ENCODE peak calls at places on chromosomes 1 and 21, in five cellular contexts. F, U, N, K and B are unnamed samples. For H3K4me1, the result is how much of the 10 kb centered on the place peaks cover.

GRCh38 chr1:234408757-234409156 is 35.5 kb downstream of the COA6 start:
- DNase-seq in U (no peak), N (no peak), F (no peak), K (no peak), B (no peak)

GRCh38 chr1:17451731-17452130 is 12.3 kb upstream of the RCC2 start:
- DNase-seq in F (no peak), U (no peak), K (no peak), N (no peak), B (peak)

GRCh38 chr21:31383770-31384169 is 39.7 kb upstream of the TIAM1 start:
- DNase-seq in F (no peak), U (no peak), N (no peak), K (no peak), B (no peak)

GRCh38 chr1:110255388-110255787 is 45.3 kb downstream of the KCNC4 start:
- DNase-seq in N (no peak), K (no peak), F (no peak), U (no peak), B (no peak)

GRCh38 chr1:37703061-37703460 is 10.7 kb downstream of the CDCA8 start:
- DNase-seq in F (no peak), K (no peak), N (no peak), U (no peak), B (peak)

GRCh38 chr21:40548134-40548533 is 298.8 kb downstream of the DSCAM start:
- DNase-seq in N (no peak), U (no peak), K (no peak), F (no peak), B (no peak)

GRCh38 chr1:16260814-16261213 is 23.8 kb upstream of the CPLANE2 start:
- DNase-seq in N (no peak), K (no peak), F (no peak), U (no peak), B (no peak)

GRCh38 chr1:1216770-1217620 is 3.0 kb upstream of the TNFRSF4 start:
- DNase-seq in N (no peak), K (no peak), U (peak), F (no peak), B (no peak)

GRCh38 chr1:13760921-13761320 is 60.9 kb downstream of the PRDM2 start:
- DNase-seq in K (no peak), N (no peak), U (no peak), F (no peak), B (no peak)

GRCh38 chr1:107525146-107525545 is 384.3 kb downstream of the NTNG1 start:
- DNase-seq in F (no peak), N (no peak), K (no peak), U (no peak), B (no peak)

GRCh38 chr1:220294754-220295419 is 22.6 kb upstream of the RAB3GAP2 start:
- DNase-seq in U (no peak), K (no peak), F (no peak), N (no peak), B (no peak)

GRCh38 chr1:74703386-74704182 is 29.3 kb downstream of the CRYZ start:
- DNase-seq in K (no peak), N (no peak), F (no peak), U (no peak), B (no peak)

GRCh38 chr1:10691740-10692125 is 104.7 kb downstream of the CASZ1 start:
- DNase-seq in K (no peak), U (no peak), F (no peak), N (no peak), B (no peak)

GRCh38 chr1:183576537-183576936 is 13.7 kb downstream of the NCF2 start:
- DNase-seq in N (no peak), U (no peak), K (no peak), F (peak), B (no peak)

GRCh38 chr1:70034403-70034802 is 171.0 kb downstream of the LRRC40 start:
- DNase-seq in U (no peak), F (no peak), K (no peak), N (no peak), B (no peak)

GRCh38 chr1:114336360-114336759 is 174.6 kb downstream of the TRIM33 start:
- DNase-seq in U (no peak), K (no peak), F (no peak), N (no peak), B (no peak)

GRCh38 chr1:163290025-163290610 is 31.6 kb upstream of the NUF2 start:
- DNase-seq in K (no peak), F (no peak), U (no peak), N (no peak), B (no peak)

DNA sequence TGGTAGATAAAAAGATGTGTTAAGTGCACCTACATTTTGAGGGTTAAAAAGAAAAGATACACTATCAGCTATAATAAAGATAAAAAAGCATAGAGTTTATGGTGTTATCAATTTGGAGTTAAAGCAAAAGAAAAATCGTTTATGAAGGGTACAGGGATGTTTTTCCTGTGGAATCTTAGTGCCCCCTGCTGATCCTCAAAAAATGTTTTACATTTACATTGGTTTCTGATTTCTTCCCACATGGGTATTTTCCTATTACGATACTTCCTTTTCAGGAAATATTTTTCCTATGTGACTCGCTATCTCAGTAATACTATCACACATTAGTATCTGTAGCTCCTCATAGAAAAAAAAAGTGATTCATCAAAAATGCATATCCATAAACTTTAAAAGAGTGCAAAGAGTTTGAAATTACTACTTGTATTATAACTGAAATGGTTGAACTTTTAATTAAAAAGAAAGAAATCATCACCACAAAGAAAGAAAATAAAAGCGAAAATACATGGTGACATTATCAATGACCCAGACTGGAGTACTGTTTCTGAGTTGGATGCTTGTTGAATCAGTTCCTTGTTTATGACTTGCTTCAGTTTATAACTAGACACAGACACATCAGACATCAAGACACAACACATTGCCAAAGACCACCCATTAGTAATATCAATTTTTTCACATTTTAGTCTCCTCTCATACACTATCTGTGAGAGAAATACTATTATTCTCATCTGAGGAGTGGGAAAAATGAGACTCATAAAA is 293.2 kb downstream of the MRPL39 start:
- DNase-seq in N (no peak), K (no peak), U (no peak), F (no peak), B (no peak)
- TF ChIP-seq CTCF in N (no peak), K (no peak), U (no peak), F (no peak), B (peak)

DNA sequence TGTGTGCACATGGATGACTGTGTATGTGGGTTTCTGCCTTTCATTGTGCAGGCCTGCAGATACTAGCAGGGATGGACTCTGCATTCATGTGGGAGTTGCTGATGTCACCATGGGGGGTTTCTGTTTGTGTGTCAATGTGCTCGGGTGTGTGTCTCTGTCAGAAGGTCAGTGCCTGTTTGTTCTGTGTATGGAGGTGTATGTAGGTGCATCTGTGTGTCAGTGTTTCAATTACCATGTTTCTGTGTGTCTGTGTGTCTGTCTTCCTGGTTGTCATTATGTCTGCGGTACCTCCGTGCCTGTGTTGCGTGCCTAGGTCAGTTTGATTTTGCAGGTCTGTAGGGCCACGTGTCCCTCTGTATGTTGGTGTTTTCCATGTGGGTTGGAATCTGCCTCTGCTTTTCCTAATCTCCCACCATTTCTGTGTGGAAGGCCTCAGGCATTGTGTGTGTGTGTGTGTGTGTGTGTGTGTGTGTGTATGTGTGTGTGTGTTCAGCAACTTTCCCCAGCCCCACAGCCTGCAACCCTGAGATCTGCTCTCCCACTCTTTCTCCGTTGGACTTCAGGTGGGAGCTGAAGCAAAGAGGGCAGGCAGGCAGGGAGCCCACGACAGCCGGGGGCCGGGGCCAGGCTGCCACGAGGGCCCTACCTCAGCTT is 36.7 kb upstream of the WASF2 start:
- DNase-seq in N (no peak), F (no peak), U (no peak), K (no peak), B (no peak)
- H3K4me3 ChIP-seq in N (peak), F (peak), U (no peak), K (peak), B (no peak)

GRCh38 chr1:171783816-171784530 is 2.5 kb downstream of the METTL13 start:
- DNase-seq in N (no peak), K (no peak), F (no peak), U (peak), B (no peak)
- H3K4me1 ChIP-seq in N (under half), K (under half), F (under half), U (under half), B (under half)

GRCh38 chr1:188599313-188599712 is 1770.6 kb downstream of the PLA2G4A start:
- DNase-seq in N (no peak), F (no peak), U (no peak), K (no peak), B (no peak)

GRCh38 chr1:188590641-188591040 is 1761.9 kb downstream of the PLA2G4A start:
- DNase-seq in U (no peak), N (no peak), F (no peak), K (no peak), B (no peak)

DNA sequence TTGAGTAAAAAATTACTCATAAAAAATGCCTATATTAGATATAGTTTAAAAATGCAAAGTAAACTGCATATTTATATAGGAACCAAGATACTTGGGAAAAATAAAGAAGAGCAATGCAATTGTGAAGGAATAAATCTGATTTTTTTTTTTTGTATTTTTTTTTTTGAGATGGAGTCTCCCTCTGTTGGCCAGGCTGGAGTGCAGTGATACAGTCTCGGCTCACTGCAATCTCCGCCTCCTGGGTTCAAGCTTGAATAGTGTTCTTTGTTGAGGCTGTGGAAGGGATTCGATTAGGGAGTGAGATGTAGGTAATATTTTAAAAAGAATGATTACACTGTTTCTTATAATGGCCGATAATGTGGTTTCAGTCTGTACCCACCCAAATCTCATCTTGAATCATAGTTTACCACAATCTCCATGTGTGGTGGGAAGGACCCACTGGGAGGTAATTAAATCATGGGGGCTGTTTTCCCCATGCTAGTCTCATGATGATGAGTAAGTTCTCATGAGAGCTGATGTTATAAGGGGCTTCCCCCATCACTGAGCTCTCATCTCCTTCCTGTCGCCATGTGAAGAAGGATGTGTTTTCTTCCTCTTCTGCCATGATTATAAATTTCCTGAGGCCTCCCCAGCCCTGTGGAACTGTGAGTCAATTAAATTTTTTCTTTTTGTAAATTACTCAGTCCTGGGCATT is 1765.9 kb downstream of the PLA2G4A start:
- DNase-seq in U (no peak), N (no peak), F (no peak), K (no peak), B (no peak)
- TF ChIP-seq CTCF in U (no peak), N (no peak), F (no peak), K (no peak), B (no peak)

GRCh38 chr1:27087371-27087941 is 67.5 kb downstream of the SLC9A1 start:
- DNase-seq in U (no peak), K (no peak), F (no peak), N (no peak), B (no peak)

GRCh38 chr1:27097484-27097917 is 57.4 kb downstream of the SLC9A1 start:
- DNase-seq in F (peak), K (peak), N (peak), U (peak), B (peak)

GRCh38 chr1:27098447-27099153 is 56.3 kb downstream of the SLC9A1 start:
- DNase-seq in U (no peak), N (no peak), F (no peak), K (no peak), B (no peak)

GRCh38 chr1:27090921-27091320 is 64.0 kb downstream of the SLC9A1 start:
- DNase-seq in F (no peak), K (no peak), N (no peak), U (no peak), B (no peak)

DNA sequence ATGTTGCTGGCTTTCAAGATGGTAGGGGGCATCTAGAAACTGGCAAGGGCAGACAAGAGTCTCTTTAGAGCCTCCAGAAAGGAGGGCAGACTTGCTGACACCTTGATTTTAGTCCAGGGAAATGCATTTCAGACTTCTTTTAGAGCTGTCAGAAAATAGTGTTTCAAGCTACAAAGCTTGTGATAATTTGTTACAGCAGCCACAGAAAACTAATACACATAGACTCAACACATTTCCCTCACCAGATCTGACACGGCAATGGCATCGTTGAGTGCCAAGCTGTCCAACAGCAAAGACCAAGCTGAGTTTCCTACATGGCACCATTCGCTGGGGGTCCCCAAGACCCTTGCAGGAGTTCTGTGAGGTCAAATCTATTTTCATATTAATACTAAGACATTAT is 62.0 kb downstream of the SLC9A1 start:
- DNase-seq in U (no peak), F (no peak), N (no peak), K (no peak), B (no peak)
- H3K4me3 ChIP-seq in U (no peak), F (no peak), N (no peak), K (no peak), B (no peak)

DNA sequence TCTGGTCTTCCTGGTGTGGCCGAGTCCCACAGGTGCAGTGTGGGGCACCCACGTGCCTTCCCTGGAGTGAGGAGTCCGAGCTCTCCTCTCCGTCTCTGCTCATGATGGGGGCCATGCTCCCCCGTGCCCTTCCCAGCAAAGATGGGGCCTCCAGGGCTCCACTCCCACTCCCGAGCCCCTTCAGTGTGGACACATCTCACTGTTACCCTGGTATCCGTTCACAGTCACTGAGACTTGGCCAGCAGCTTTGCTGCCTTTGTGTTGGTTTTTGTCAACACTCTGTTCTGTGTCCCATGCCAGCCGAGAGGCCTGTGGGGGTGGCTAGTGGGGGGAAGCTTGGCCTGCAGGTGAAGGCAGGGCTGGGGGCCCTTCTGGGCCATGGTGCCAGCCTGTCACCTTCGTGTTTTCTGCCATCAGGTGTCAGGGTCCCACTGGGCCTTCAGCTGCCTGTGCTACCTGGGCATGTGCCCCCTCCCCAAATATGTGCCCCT is 46.9 kb upstream of the POFUT2 start:
- DNase-seq in N (no peak), K (no peak), F (peak), U (peak), B (peak)
- H3K4me1 ChIP-seq in N (under half), K (under half), F (under half), U (under half), B (under half)

DNA sequence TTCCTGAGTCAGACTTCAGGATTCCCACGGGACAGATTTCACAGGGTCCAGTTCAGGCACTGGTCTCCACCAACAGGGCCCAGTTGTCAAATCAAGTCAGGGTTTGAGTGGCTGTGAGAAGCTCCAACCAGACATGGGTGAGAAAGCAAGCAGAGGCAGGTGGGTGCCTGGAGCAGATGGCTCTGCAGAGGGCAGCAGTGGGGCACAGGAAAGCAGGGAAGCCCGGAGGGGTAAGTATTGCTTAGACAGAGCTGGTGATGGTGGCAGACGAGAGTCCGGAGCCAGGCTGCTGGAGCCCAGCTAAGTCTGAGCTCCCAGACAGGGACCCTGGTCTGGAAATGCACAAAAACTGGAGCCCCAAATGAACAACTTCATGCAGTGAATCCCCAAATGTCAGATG is 40.4 kb downstream of the RIMS3 start:
- DNase-seq in U (no peak), K (no peak), F (peak), N (peak), B (no peak)
- TF ChIP-seq CTCF in U (no peak), K (no peak), F (no peak), N (no peak), B (peak)

GRCh38 chr1:151596166-151596933 is 15.5 kb upstream of the SNX27 start:
- DNase-seq in F (no peak), K (no peak), N (no peak), U (no peak), B (peak)
- H3K4me3 ChIP-seq in F (no peak), K (no peak), N (no peak), U (no peak), B (no peak)